ENCODE peak calls at places on chromosome 19, in ten cellular contexts. D is GM23338; G is CD8-positive, alpha-beta memory T cell; B is neuronal stem cell; O is mesendoderm; M is HCT116; T is upper lobe of left lung; U is cardiac muscle cell; W is fibroblast of lung; Q is uterus. L is an unnamed sample.

GRCh38 chr19:34088292-34088691 is 84.0 kb upstream of the LSM14A start:
- DNase-seq in D (no peak), G (no peak), B (no peak), O (no peak), M (no peak), T (no peak), U (no peak), W (no peak), Q (no peak), L (no peak)

GRCh38 chr19:19652482-19653295 is 9.2 kb upstream of the GMIP start:
- DNase-seq in D (no peak), G (no peak), B (no peak), O (no peak), M (no peak), T (no peak), U (peak; percentile 21), W (no peak), Q (peak; percentile 9), L (no peak)

GRCh38 chr19:34676697-34677385 is at the start of gene SCGB2B2:
- DNase-seq in D (peak; percentile 68), G (peak; percentile 68), B (no peak), O (no peak), M (peak; percentile 80), T (peak; percentile 82), U (no peak), W (no peak), Q (no peak), L (peak; percentile 63)

GRCh38 chr19:11763611-11764010 is 3.2 kb upstream of the ZNF441 start:
- DNase-seq in D (no peak), G (no peak), B (no peak), O (no peak), M (no peak), T (no peak), U (no peak), W (no peak), Q (no peak), L (no peak)

GRCh38 chr19:5335593-5335992 is 5.0 kb downstream of the PTPRS start:
- DNase-seq in D (no peak), G (no peak), B (no peak), O (no peak), M (no peak), T (no peak), U (no peak), W (no peak), Q (no peak), L (no peak)

GRCh38 chr19:38039966-38040365 is 133.0 kb downstream of the SIPA1L3 start:
- DNase-seq in D (no peak), G (no peak), B (no peak), O (no peak), M (no peak), T (no peak), U (peak; percentile 46), W (peak; percentile 75), Q (no peak), L (no peak)

GRCh38 chr19:5250127-5250659 is 90.4 kb downstream of the PTPRS start:
- DNase-seq in D (no peak), G (no peak), B (no peak), O (no peak), M (no peak), T (no peak), U (no peak), W (no peak), Q (no peak), L (no peak)

GRCh38 chr19:3061214-3062161 is 807 bp downstream of the TLE5 start:
- DNase-seq in D (no peak), G (peak; percentile 91), B (no peak), O (no peak), M (no peak), T (peak; percentile 51), U (peak; percentile 60), W (peak; percentile 53), Q (peak; percentile 71), L (no peak)

GRCh38 chr19:31064486-31064885 is 284.8 kb downstream of the TSHZ3 start:
- DNase-seq in D (no peak), G (no peak), B (no peak), O (peak; percentile 4), M (no peak), T (no peak), U (no peak), W (no peak), Q (no peak), L (no peak)

GRCh38 chr19:56110515-56111448 is 10.3 kb downstream of the ZNF787 start:
- DNase-seq in D (no peak), G (no peak), B (no peak), O (no peak), M (no peak), T (peak; percentile 84), U (peak; percentile 72), W (peak; percentile 70), Q (no peak), L (no peak)

GRCh38 chr19:40461669-40462221 is 3.8 kb downstream of the BLVRB start:
- DNase-seq in D (no peak), G (no peak), B (no peak), O (no peak), M (no peak), T (peak; percentile 55), U (no peak), W (no peak), Q (no peak), L (no peak)

GRCh38 chr19:39237200-39238184 is 7.3 kb downstream of the IFNL3 start:
- DNase-seq in D (peak; percentile 39), G (peak; percentile 28), B (no peak), O (peak; percentile 41), M (peak; percentile 3), T (peak; percentile 89), U (no peak), W (no peak), Q (no peak), L (peak; percentile 96)

GRCh38 chr19:38387550-38388309 is at the start of gene GGN:
- DNase-seq in D (peak; percentile 100), G (peak; percentile 68), B (peak; percentile 99), O (peak; percentile 98), M (peak; percentile 88), T (peak; percentile 92), U (peak; percentile 92), W (peak; percentile 95), Q (peak; percentile 84), L (peak; percentile 91)

GRCh38 chr19:2385053-2385721 is 25.1 kb downstream of the TMPRSS9 start:
- DNase-seq in D (peak; percentile 91), G (no peak), B (no peak), O (peak; percentile 92), M (peak; percentile 97), T (peak; percentile 30), U (peak; percentile 72), W (peak; percentile 71), Q (no peak), L (peak; percentile 88)

GRCh38 chr19:13005861-13006370 is 10.6 kb downstream of the NFIX start:
- DNase-seq in D (no peak), G (no peak), B (no peak), O (no peak), M (no peak), T (peak; percentile 45), U (no peak), W (no peak), Q (no peak), L (no peak)

GRCh38 chr19:42352216-42352892 is 26.9 kb downstream of the MEGF8 start:
- DNase-seq in D (peak; percentile 42), G (no peak), B (peak; percentile 20), O (peak; percentile 52), M (no peak), T (no peak), U (no peak), W (no peak), Q (no peak), L (no peak)

GRCh38 chr19:14021474-14021873 is 6.5 kb upstream of the RLN3 start:
- DNase-seq in D (peak; percentile 53), G (no peak), B (no peak), O (peak; percentile 55), M (no peak), T (no peak), U (no peak), W (no peak), Q (no peak), L (no peak)

GRCh38 chr19:4229179-4229931 is at the start of gene EBI3:
- DNase-seq in D (peak; percentile 37), G (no peak), B (no peak), O (peak; percentile 51), M (no peak), T (peak; percentile 28), U (peak; percentile 74), W (peak; percentile 38), Q (no peak), L (peak; percentile 51)
- H3K4me3 ChIP-seq in D (peak within 1 kb of the TSS; percentile 26), G (no peak within 1 kb of the TSS), B (no peak within 1 kb of the TSS), O (no peak within 1 kb of the TSS), M (no peak within 1 kb of the TSS), T (no peak within 1 kb of the TSS), U (no peak within 1 kb of the TSS), W (no peak within 1 kb of the TSS), Q (no peak within 1 kb of the TSS), L (peak within 1 kb of the TSS; percentile 17)

GRCh38 chr19:29680447-29680846 is 15.2 kb downstream of the PLEKHF1 start:
- DNase-seq in D (no peak), G (peak; percentile 79), B (no peak), O (no peak), M (no peak), T (peak; percentile 67), U (no peak), W (no peak), Q (no peak), L (no peak)

GRCh38 chr19:29678484-29679106 is 13.3 kb downstream of the PLEKHF1 start:
- DNase-seq in D (no peak), G (no peak), B (no peak), O (no peak), M (no peak), T (no peak), U (no peak), W (peak; percentile 27), Q (peak; percentile 75), L (no peak)

GRCh38 chr19:29680937-29681336 is 15.7 kb downstream of the PLEKHF1 start:
- DNase-seq in D (no peak), G (no peak), B (no peak), O (no peak), M (no peak), T (no peak), U (no peak), W (no peak), Q (no peak), L (no peak)

GRCh38 chr19:29681422-29682235 is 16.4 kb downstream of the PLEKHF1 start:
- DNase-seq in D (no peak), G (no peak), B (no peak), O (no peak), M (no peak), T (no peak), U (peak; percentile 57), W (peak; percentile 42), Q (no peak), L (no peak)

GRCh38 chr19:29679598-29680210 is 14.4 kb downstream of the PLEKHF1 start:
- DNase-seq in D (no peak), G (no peak), B (no peak), O (no peak), M (no peak), T (no peak), U (no peak), W (no peak), Q (no peak), L (no peak)
- H3K4me1 ChIP-seq in D (no peaks in the 10 kb centered on the region), G (peaks cover 81% of the 10 kb centered on the region), B (peaks cover 12% of the 10 kb centered on the region), O (no peaks in the 10 kb centered on the region), M (no peaks in the 10 kb centered on the region), T (peaks cover 67% of the 10 kb centered on the region), U (no peaks in the 10 kb centered on the region), W (peaks cover 7% of the 10 kb centered on the region), Q (peaks cover 19% of the 10 kb centered on the region), L (peaks cover 4% of the 10 kb centered on the region)

GRCh38 chr19:28634031-28634328 is 579.0 kb downstream of the UQCRFS1 start:
- DNase-seq in D (no peak), G (no peak), B (no peak), O (no peak), M (no peak), T (no peak), U (no peak), W (no peak), Q (no peak), L (no peak)
- H3K27me3 ChIP-seq in D (no peaks in the 10 kb centered on the region), G (no peaks in the 10 kb centered on the region), B (no peaks in the 10 kb centered on the region), O (no peaks in the 10 kb centered on the region), M (no peaks in the 10 kb centered on the region), T (no peaks in the 10 kb centered on the region), U (no peaks in the 10 kb centered on the region), W (no peaks in the 10 kb centered on the region), Q (no peaks in the 10 kb centered on the region), L (no peaks in the 10 kb centered on the region)

GRCh38 chr19:44770550-44771257 is 7.0 kb upstream of the CBLC start:
- DNase-seq in D (peak; percentile 99), G (peak; percentile 96), B (peak; percentile 88), O (peak; percentile 97), M (peak; percentile 96), T (peak; percentile 99), U (peak; percentile 95), W (peak; percentile 94), Q (peak; percentile 93), L (peak; percentile 98)
- H3K4me3 ChIP-seq in D (no peak overlapping the region), G (no peak overlapping the region), B (no peak overlapping the region), O (no peak overlapping the region), M (no peak overlapping the region), T (no peak overlapping the region), U (no peak overlapping the region), W (no peak overlapping the region), Q (no peak overlapping the region), L (no peak overlapping the region)

L was measured in Caco-2.